ENCODE peak calls at places on chromosomes 13 and 19, in seven cellular contexts. L is effector CD4-positive, alpha-beta T cell; Q is ACHN; G is lower leg skin; T is CD4-positive, CD25-positive, alpha-beta regulatory T cell; W is neuronal stem cell; I is amygdala. O is an unnamed sample.

GRCh38 chr13:105502193-105502592 is 1033.3 kb downstream of the EFNB2 start:
- DNase-seq in T (no peak), L (no peak), Q (no peak), G (no peak), W (peak; percentile 6), I (no peak), O (no peak)

GRCh38 chr13:101596803-101597202 is 144.3 kb downstream of the ITGBL1 start:
- DNase-seq in G (no peak), W (no peak), I (no peak), L (no peak), T (no peak), Q (no peak), O (no peak)

GRCh38 chr13:69633044-69633443 is 474.6 kb upstream of the ATXN8OS start:
- DNase-seq in I (no peak), W (no peak), L (no peak), Q (no peak), G (no peak), T (no peak), O (no peak)

GRCh38 chr19:34481861-34482379 is 362 bp downstream of the WTIP start:
- DNase-seq in I (no peak), Q (peak; percentile 55), W (no peak), L (no peak), T (no peak), G (peak; percentile 70), O (no peak)

GRCh38 chr19:47013041-47013517 is 6.6 kb upstream of the NPAS1 start:
- DNase-seq in T (peak; percentile 29), Q (peak; percentile 68), G (peak; percentile 96), W (no peak), I (peak; percentile 68), L (peak; percentile 53), O (peak; percentile 68)

GRCh38 chr19:37045140-37045539 is 33.1 kb upstream of the ZNF420 start:
- DNase-seq in L (no peak), Q (no peak), T (no peak), I (no peak), G (no peak), W (no peak), O (no peak)

GRCh38 chr19:6811378-6811777 is 38.9 kb downstream of the VAV1 start:
- DNase-seq in G (no peak), W (no peak), I (no peak), Q (no peak), T (no peak), L (no peak), O (no peak)

GRCh38 chr19:2491130-2491801 is 15.3 kb downstream of the GADD45B start:
- DNase-seq in T (peak; percentile 53), W (no peak), I (no peak), G (peak; percentile 93), Q (peak; percentile 95), L (no peak), O (no peak)

GRCh38 chr19:49196527-49197240 is 39.1 kb downstream of the TRPM4 start:
- DNase-seq in G (no peak), Q (no peak), T (no peak), W (no peak), I (no peak), L (no peak), O (no peak)

GRCh38 chr13:77516342-77516789 is 19.1 kb upstream of the SCEL start:
- DNase-seq in G (no peak), L (no peak), T (no peak), I (no peak), Q (peak; percentile 51), W (no peak), O (no peak)

GRCh38 chr19:38283261-38283660 is 18.9 kb downstream of the SPINT2 start:
- DNase-seq in L (no peak), T (no peak), I (no peak), W (no peak), Q (no peak), G (no peak), O (no peak)

GRCh38 chr19:3536429-3537100 is 2.4 kb upstream of the TEKTIP1 start:
- DNase-seq in G (peak; percentile 92), I (no peak), W (no peak), T (no peak), L (no peak), Q (no peak), O (peak; percentile 53)

GRCh38 chr19:46859637-46860124 is 1.1 kb upstream of the ARHGAP35 start:
- DNase-seq in G (peak; percentile 95), Q (peak; percentile 73), L (no peak), W (no peak), I (no peak), T (no peak), O (peak; percentile 81)

GRCh38 chr13:113901642-113902041 is 37.8 kb upstream of the GAS6 start:
- DNase-seq in T (no peak), G (peak; percentile 46), L (no peak), I (no peak), W (no peak), Q (no peak), O (no peak)

GRCh38 chr19:4256563-4256962 is 9.7 kb downstream of the YJU2 start:
- DNase-seq in W (no peak), I (no peak), G (no peak), T (peak; percentile 27), L (no peak), Q (no peak), O (no peak)

GRCh38 chr13:50846861-50847475 is 3.5 kb upstream of the DLEU7 start:
- DNase-seq in G (no peak), Q (no peak), L (no peak), I (no peak), W (no peak), T (peak; percentile 35), O (no peak)

GRCh38 chr19:46661735-46662592 is 982 bp upstream of the DACT3 start:
- DNase-seq in G (peak; percentile 96), Q (peak; percentile 84), W (peak; percentile 86), T (peak; percentile 89), I (peak; percentile 78), L (peak; percentile 67), O (peak; percentile 66)

O was measured in tibial nerve.